ENCODE peak calls at places on chromosomes 4 and X, in eight cellular contexts. One of them, this sample, is unnamed. For H3K27me3 and H3K4me1, the result is how much of the 10 kb centered on the place peaks cover.

GRCh38 chrX:118100091-118100490 is 16.5 kb downstream of the KLHL13 start:
- DNase-seq in breast epithelium: no peak
- DNase-seq in sigmoid colon: no peak
- DNase-seq in heart left ventricle: no peak
- DNase-seq in Peyer's patch: no peak
- DNase-seq in fibroblast of lung: no peak
- DNase-seq in right atrium auricular region: no peak
- DNase-seq in mammary epithelial cell: no peak
- DNase-seq in this sample: no peak

GRCh38 chr4:184514121-184514988 is 40.0 kb upstream of the IRF2 start:
- DNase-seq in sigmoid colon: peak
- DNase-seq in heart left ventricle: peak
- DNase-seq in right atrium auricular region: peak
- DNase-seq in breast epithelium: no peak
- DNase-seq in mammary epithelial cell: peak
- DNase-seq in fibroblast of lung: peak
- DNase-seq in Peyer's patch: peak
- DNase-seq in this sample: peak

GRCh38 chrX:7060444-7060843 is 87.1 kb upstream of the STS start:
- DNase-seq in breast epithelium: no peak
- DNase-seq in sigmoid colon: no peak
- DNase-seq in fibroblast of lung: no peak
- DNase-seq in Peyer's patch: no peak
- DNase-seq in mammary epithelial cell: no peak
- DNase-seq in right atrium auricular region: no peak
- DNase-seq in heart left ventricle: no peak
- DNase-seq in this sample: no peak

GRCh38 chrX:373641-374471 is 12.9 kb downstream of the PPP2R3B start:
- DNase-seq in breast epithelium: no peak
- DNase-seq in heart left ventricle: peak
- DNase-seq in Peyer's patch: no peak
- DNase-seq in mammary epithelial cell: peak
- DNase-seq in sigmoid colon: no peak
- DNase-seq in right atrium auricular region: no peak
- DNase-seq in fibroblast of lung: no peak
- DNase-seq in this sample: peak

GRCh38 chr4:148390311-148390710 is 51.9 kb downstream of the NR3C2 start:
- DNase-seq in mammary epithelial cell: no peak
- DNase-seq in sigmoid colon: no peak
- DNase-seq in breast epithelium: no peak
- DNase-seq in right atrium auricular region: no peak
- DNase-seq in Peyer's patch: no peak
- DNase-seq in heart left ventricle: no peak
- DNase-seq in fibroblast of lung: no peak
- DNase-seq in this sample: no peak

GRCh38 chr4:110049951-110050925 is 137.6 kb downstream of the EGF start:
- DNase-seq in right atrium auricular region: no peak
- DNase-seq in breast epithelium: no peak
- DNase-seq in Peyer's patch: peak
- DNase-seq in fibroblast of lung: peak
- DNase-seq in mammary epithelial cell: peak
- DNase-seq in sigmoid colon: no peak
- DNase-seq in heart left ventricle: no peak
- DNase-seq in this sample: no peak

GRCh38 chrX:19865567-19866363 is 21.6 kb downstream of the SH3KBP1 start:
- DNase-seq in heart left ventricle: no peak
- DNase-seq in breast epithelium: no peak
- DNase-seq in sigmoid colon: no peak
- DNase-seq in right atrium auricular region: no peak
- DNase-seq in mammary epithelial cell: no peak
- DNase-seq in fibroblast of lung: no peak
- DNase-seq in Peyer's patch: no peak
- DNase-seq in this sample: no peak

GRCh38 chrX:64850371-64851082 is 125.7 kb downstream of the ZC4H2 start:
- DNase-seq in heart left ventricle: no peak
- DNase-seq in Peyer's patch: no peak
- DNase-seq in sigmoid colon: no peak
- DNase-seq in fibroblast of lung: no peak
- DNase-seq in mammary epithelial cell: no peak
- DNase-seq in right atrium auricular region: no peak
- DNase-seq in breast epithelium: no peak
- DNase-seq in this sample: no peak

GRCh38 chrX:118655561-118656246 is 71.7 kb upstream of the IL13RA1 start:
- DNase-seq in right atrium auricular region: no peak
- DNase-seq in breast epithelium: no peak
- DNase-seq in fibroblast of lung: peak
- DNase-seq in heart left ventricle: no peak
- DNase-seq in sigmoid colon: no peak
- DNase-seq in mammary epithelial cell: peak
- DNase-seq in Peyer's patch: no peak
- DNase-seq in this sample: no peak

GRCh38 chr4:94974773-94975172 is 217.0 kb downstream of the BMPR1B start:
- DNase-seq in fibroblast of lung: peak
- DNase-seq in Peyer's patch: no peak
- DNase-seq in heart left ventricle: no peak
- DNase-seq in right atrium auricular region: no peak
- DNase-seq in breast epithelium: no peak
- DNase-seq in mammary epithelial cell: peak
- DNase-seq in sigmoid colon: no peak
- DNase-seq in this sample: no peak

GRCh38 chr4:121551881-121552280 is 144.9 kb downstream of the ANXA5 start:
- DNase-seq in right atrium auricular region: no peak
- DNase-seq in heart left ventricle: no peak
- DNase-seq in mammary epithelial cell: peak
- DNase-seq in fibroblast of lung: no peak
- DNase-seq in sigmoid colon: no peak
- DNase-seq in Peyer's patch: no peak
- DNase-seq in breast epithelium: no peak
- DNase-seq in this sample: no peak

GRCh38 chr4:16196482-16197393 is 29.5 kb downstream of the TAPT1 start:
- DNase-seq in sigmoid colon: no peak
- DNase-seq in breast epithelium: no peak
- DNase-seq in mammary epithelial cell: peak
- DNase-seq in heart left ventricle: no peak
- DNase-seq in Peyer's patch: no peak
- DNase-seq in right atrium auricular region: no peak
- DNase-seq in fibroblast of lung: peak
- DNase-seq in this sample: no peak

GRCh38 chr4:60729194-60729593 is 470.9 kb upstream of the ADGRL3 start:
- DNase-seq in breast epithelium: no peak
- DNase-seq in Peyer's patch: no peak
- DNase-seq in heart left ventricle: no peak
- DNase-seq in mammary epithelial cell: peak
- DNase-seq in fibroblast of lung: no peak
- DNase-seq in right atrium auricular region: no peak
- DNase-seq in sigmoid colon: no peak
- DNase-seq in this sample: no peak

GRCh38 chr4:79872738-79873137 is 200.3 kb downstream of the ANTXR2 start:
- DNase-seq in mammary epithelial cell: peak
- DNase-seq in heart left ventricle: no peak
- DNase-seq in sigmoid colon: no peak
- DNase-seq in breast epithelium: no peak
- DNase-seq in right atrium auricular region: no peak
- DNase-seq in fibroblast of lung: no peak
- DNase-seq in Peyer's patch: no peak
- DNase-seq in this sample: no peak

GRCh38 chr4:38857354-38858096 is 908 bp upstream of the TLR6 start:
- DNase-seq in mammary epithelial cell: peak
- DNase-seq in fibroblast of lung: peak
- DNase-seq in sigmoid colon: no peak
- DNase-seq in right atrium auricular region: peak
- DNase-seq in heart left ventricle: peak
- DNase-seq in breast epithelium: no peak
- DNase-seq in Peyer's patch: peak
- DNase-seq in this sample: no peak

GRCh38 chrX:41906515-41907165 is 16.7 kb downstream of the CASK start:
- DNase-seq in mammary epithelial cell: peak
- DNase-seq in Peyer's patch: no peak
- DNase-seq in right atrium auricular region: no peak
- DNase-seq in sigmoid colon: no peak
- DNase-seq in breast epithelium: no peak
- DNase-seq in fibroblast of lung: no peak
- DNase-seq in heart left ventricle: no peak
- DNase-seq in this sample: no peak

GRCh38 chrX:103584606-103585005 is 709 bp upstream of the TCEAL4 start:
- DNase-seq in breast epithelium: no peak
- DNase-seq in sigmoid colon: no peak
- DNase-seq in right atrium auricular region: no peak
- DNase-seq in mammary epithelial cell: no peak
- DNase-seq in fibroblast of lung: peak
- DNase-seq in Peyer's patch: no peak
- DNase-seq in heart left ventricle: no peak
- DNase-seq in this sample: no peak

GRCh38 chrX:108097380-108097779 is 5.8 kb downstream of the ATG4A start:
- DNase-seq in sigmoid colon: no peak
- DNase-seq in Peyer's patch: no peak
- DNase-seq in fibroblast of lung: no peak
- DNase-seq in breast epithelium: no peak
- DNase-seq in right atrium auricular region: no peak
- DNase-seq in mammary epithelial cell: no peak
- DNase-seq in heart left ventricle: no peak
- DNase-seq in this sample: no peak

GRCh38 chr4:94590493-94590892 is 138.8 kb downstream of the PDLIM5 start:
- DNase-seq in breast epithelium: no peak
- DNase-seq in Peyer's patch: no peak
- DNase-seq in right atrium auricular region: no peak
- DNase-seq in heart left ventricle: no peak
- DNase-seq in mammary epithelial cell: no peak
- DNase-seq in fibroblast of lung: no peak
- DNase-seq in sigmoid colon: no peak
- DNase-seq in this sample: no peak

GRCh38 chrX:17689971-17690409 is 47.3 kb upstream of the SCML1 start:
- DNase-seq in heart left ventricle: peak
- DNase-seq in mammary epithelial cell: peak
- DNase-seq in fibroblast of lung: peak
- DNase-seq in sigmoid colon: no peak
- DNase-seq in right atrium auricular region: no peak
- DNase-seq in breast epithelium: no peak
- DNase-seq in Peyer's patch: peak
- DNase-seq in this sample: no peak

GRCh38 chrX:17685026-17685425 is 52.3 kb upstream of the SCML1 start:
- DNase-seq in fibroblast of lung: no peak
- DNase-seq in heart left ventricle: no peak
- DNase-seq in Peyer's patch: no peak
- DNase-seq in mammary epithelial cell: no peak
- DNase-seq in sigmoid colon: no peak
- DNase-seq in breast epithelium: no peak
- DNase-seq in right atrium auricular region: no peak
- DNase-seq in this sample: no peak

GRCh38 chrX:17692709-17693346 is 44.5 kb upstream of the SCML1 start:
- DNase-seq in heart left ventricle: no peak
- DNase-seq in fibroblast of lung: peak
- DNase-seq in mammary epithelial cell: peak
- DNase-seq in sigmoid colon: no peak
- DNase-seq in breast epithelium: no peak
- DNase-seq in Peyer's patch: no peak
- DNase-seq in right atrium auricular region: no peak
- DNase-seq in this sample: no peak

GRCh38 chrX:17682259-17682658 is 55.0 kb upstream of the SCML1 start:
- DNase-seq in right atrium auricular region: no peak
- DNase-seq in fibroblast of lung: no peak
- DNase-seq in heart left ventricle: no peak
- DNase-seq in mammary epithelial cell: no peak
- DNase-seq in Peyer's patch: no peak
- DNase-seq in breast epithelium: no peak
- DNase-seq in sigmoid colon: no peak
- DNase-seq in this sample: no peak

GRCh38 chrX:17687648-17688047 is 49.6 kb upstream of the SCML1 start:
- DNase-seq in sigmoid colon: no peak
- DNase-seq in Peyer's patch: no peak
- DNase-seq in breast epithelium: no peak
- DNase-seq in fibroblast of lung: no peak
- DNase-seq in mammary epithelial cell: no peak
- DNase-seq in heart left ventricle: no peak
- DNase-seq in right atrium auricular region: no peak
- DNase-seq in this sample: no peak
- H3K27me3 ChIP-seq in sigmoid colon: under half
- H3K27me3 ChIP-seq in Peyer's patch: under half
- H3K27me3 ChIP-seq in breast epithelium: under half
- H3K27me3 ChIP-seq in fibroblast of lung: under half
- H3K27me3 ChIP-seq in mammary epithelial cell: under half
- H3K27me3 ChIP-seq in heart left ventricle: under half
- H3K27me3 ChIP-seq in right atrium auricular region: under half
- H3K27me3 ChIP-seq in this sample: under half

DNA sequence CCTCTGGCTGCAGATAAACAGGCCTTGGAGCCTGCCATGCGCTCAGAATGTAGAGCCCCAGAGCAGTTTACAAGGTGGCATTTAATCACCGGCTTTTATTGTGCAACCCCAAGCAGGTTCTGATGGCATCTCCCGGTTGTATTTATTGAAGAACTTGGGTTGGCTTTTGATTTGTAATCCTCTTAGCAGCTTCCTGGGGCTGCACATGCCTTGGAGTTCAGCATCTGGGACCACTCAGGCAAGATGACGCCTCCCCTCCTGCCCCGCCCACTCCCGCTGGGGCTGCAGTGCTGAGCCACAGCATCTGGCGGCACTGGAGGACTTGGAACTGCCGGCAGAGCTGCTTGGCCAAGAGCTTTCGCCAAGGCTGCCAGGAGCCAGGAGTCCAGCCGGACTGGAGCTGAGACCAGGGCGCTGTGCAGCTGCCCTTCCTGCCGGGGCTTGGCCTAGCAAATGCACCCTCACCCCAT is 5.3 kb downstream of the HTRA3 start:
- DNase-seq in mammary epithelial cell: peak
- DNase-seq in breast epithelium: peak
- DNase-seq in sigmoid colon: peak
- DNase-seq in heart left ventricle: peak
- DNase-seq in right atrium auricular region: peak
- DNase-seq in fibroblast of lung: peak
- DNase-seq in Peyer's patch: peak
- DNase-seq in this sample: peak
- TF ChIP-seq CTCF in mammary epithelial cell: peak
- TF ChIP-seq CTCF in breast epithelium: no peak
- TF ChIP-seq CTCF in sigmoid colon: peak
- TF ChIP-seq CTCF in heart left ventricle: peak
- TF ChIP-seq CTCF in right atrium auricular region: peak
- TF ChIP-seq CTCF in fibroblast of lung: peak
- TF ChIP-seq CTCF in Peyer's patch: no peak
- TF ChIP-seq CTCF in this sample: no peak

GRCh38 chr4:101326586-101326985 is 20.7 kb downstream of the PPP3CA start:
- DNase-seq in right atrium auricular region: no peak
- DNase-seq in mammary epithelial cell: no peak
- DNase-seq in Peyer's patch: no peak
- DNase-seq in breast epithelium: no peak
- DNase-seq in fibroblast of lung: no peak
- DNase-seq in heart left ventricle: no peak
- DNase-seq in sigmoid colon: no peak
- DNase-seq in this sample: no peak
- H3K4me1 ChIP-seq in right atrium auricular region: under half
- H3K4me1 ChIP-seq in mammary epithelial cell: under half
- H3K4me1 ChIP-seq in Peyer's patch: under half
- H3K4me1 ChIP-seq in breast epithelium: under half
- H3K4me1 ChIP-seq in fibroblast of lung: under half
- H3K4me1 ChIP-seq in heart left ventricle: under half
- H3K4me1 ChIP-seq in sigmoid colon: under half
- H3K4me1 ChIP-seq in this sample: under half

DNA sequence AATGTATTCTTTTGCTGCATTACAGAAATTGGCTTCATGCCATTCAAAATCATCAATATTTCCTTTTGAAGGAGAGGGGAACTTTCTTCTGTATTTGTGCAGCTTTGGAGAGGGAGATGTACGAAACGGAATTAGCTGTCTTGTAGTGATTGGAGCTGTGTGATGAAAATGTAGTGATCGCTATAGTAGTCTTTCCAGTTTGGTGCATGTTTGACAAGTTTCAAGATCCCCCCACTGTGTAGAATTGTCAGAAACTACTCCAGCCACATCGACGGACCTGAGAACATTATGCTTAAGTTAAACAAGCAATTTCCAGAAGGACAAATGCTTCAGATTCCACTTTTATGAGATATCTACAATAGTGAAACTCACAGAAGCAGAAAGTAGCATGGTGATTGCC is 21.6 kb upstream of the MAGEA1 start:
- DNase-seq in breast epithelium: no peak
- DNase-seq in fibroblast of lung: no peak
- DNase-seq in Peyer's patch: no peak
- DNase-seq in mammary epithelial cell: no peak
- DNase-seq in sigmoid colon: no peak
- DNase-seq in heart left ventricle: no peak
- DNase-seq in right atrium auricular region: no peak
- DNase-seq in this sample: no peak
- H3K27me3 ChIP-seq in breast epithelium: under half
- H3K27me3 ChIP-seq in fibroblast of lung: under half
- H3K27me3 ChIP-seq in Peyer's patch: under half
- H3K27me3 ChIP-seq in mammary epithelial cell: under half
- H3K27me3 ChIP-seq in sigmoid colon: under half
- H3K27me3 ChIP-seq in heart left ventricle: under half
- H3K27me3 ChIP-seq in right atrium auricular region: under half
- H3K27me3 ChIP-seq in this sample: under half